ENCODE peak calls at places on chromosome 11, in ten cellular contexts. J, Y, K, T, N, C, H, A, S and O are unnamed samples.
A peak's percentile ranks its signal among the peaks of the same experiment; 100 is the strongest.

GRCh38 chr11:5476184-5476819 is 12.2 kb upstream of the OR52D1 start:
- DNase-seq in K (no peak), T (peak; percentile 49), C (peak; percentile 8), A (peak; percentile 60), Y (no peak), H (peak; percentile 34), N (peak; percentile 79), J (peak; percentile 41), S (peak; percentile 59), O (peak; percentile 60)

GRCh38 chr11:60855726-60856633 is at the start of gene PTGDR2:
- DNase-seq in Y (no peak), N (no peak), H (no peak), C (no peak), J (no peak), A (no peak), T (no peak), K (no peak), S (peak; percentile 47), O (no peak)

GRCh38 chr11:120270386-120270785 is 30.4 kb downstream of the POU2F3 start:
- DNase-seq in T (no peak), K (no peak), N (no peak), H (no peak), S (no peak), A (peak; percentile 45), J (no peak), Y (no peak), C (no peak), O (no peak)

GRCh38 chr11:36292311-36292722 is 3.1 kb upstream of the COMMD9 start:
- DNase-seq in C (peak; percentile 18), H (peak; percentile 36), Y (no peak), K (no peak), N (peak; percentile 78), A (peak; percentile 46), J (peak; percentile 41), S (peak; percentile 61), T (peak; percentile 48), O (peak; percentile 72)

GRCh38 chr11:108880510-108880909 is 215.6 kb downstream of the DDX10 start:
- DNase-seq in C (no peak), S (no peak), K (no peak), A (no peak), Y (no peak), N (no peak), J (no peak), H (no peak), T (no peak), O (no peak)

GRCh38 chr11:47003180-47003877 is 66.8 kb downstream of the CSTPP1 start:
- DNase-seq in C (no peak), K (no peak), H (no peak), J (no peak), T (no peak), A (peak; percentile 61), Y (no peak), N (no peak), S (no peak), O (peak; percentile 79)

GRCh38 chr11:85627332-85627997 is at the start of gene DLG2:
- DNase-seq in T (no peak), Y (no peak), A (peak; percentile 61), C (peak; percentile 19), K (peak; percentile 24), J (peak; percentile 4), N (peak; percentile 76), H (peak; percentile 56), S (peak; percentile 52), O (peak; percentile 19)

GRCh38 chr11:15654397-15654915 is 539.7 kb downstream of the INSC start:
- DNase-seq in K (no peak), H (no peak), A (no peak), N (no peak), J (no peak), S (no peak), Y (no peak), T (no peak), C (no peak), O (no peak)

GRCh38 chr11:63914896-63915681 is 1.9 kb downstream of the RCOR2 start:
- DNase-seq in Y (no peak), A (no peak), J (no peak), K (no peak), N (no peak), H (no peak), S (no peak), C (no peak), T (no peak), O (no peak)

GRCh38 chr11:17036666-17037658 is 22.7 kb upstream of the PLEKHA7 start:
- DNase-seq in S (no peak), N (no peak), K (no peak), J (no peak), A (peak; percentile 5), T (no peak), H (no peak), Y (no peak), C (no peak), O (peak; percentile 4)

GRCh38 chr11:33445761-33446161 is 188.6 kb downstream of the HIPK3 start:
- DNase-seq in N (no peak), K (no peak), S (no peak), H (peak; percentile 42), Y (no peak), C (no peak), T (no peak), J (no peak), A (peak; percentile 39), O (peak; percentile 71)

GRCh38 chr11:118691926-118692830 is 12.7 kb upstream of the TREH start:
- DNase-seq in S (peak; percentile 32), T (no peak), A (peak; percentile 73), K (no peak), J (peak; percentile 90), C (no peak), N (peak; percentile 78), Y (peak; percentile 49), H (peak; percentile 96), O (no peak)

GRCh38 chr11:100805509-100806199 is 118.6 kb downstream of the ARHGAP42 start:
- DNase-seq in A (peak; percentile 80), K (no peak), N (no peak), H (no peak), Y (no peak), S (peak; percentile 31), J (no peak), T (no peak), C (no peak), O (no peak)

GRCh38 chr11:278001-278951 is at the start of gene NLRP6:
- DNase-seq in A (no peak), Y (no peak), K (no peak), S (no peak), J (no peak), H (no peak), C (no peak), N (no peak), T (no peak), O (no peak)

GRCh38 chr11:26827567-26828037 is 105.7 kb upstream of the SLC5A12 start:
- DNase-seq in C (peak; percentile 37), T (no peak), A (no peak), N (no peak), K (no peak), H (peak; percentile 31), J (no peak), S (peak; percentile 82), Y (no peak), O (no peak)

GRCh38 chr11:113487622-113488021 is 12.4 kb upstream of the DRD2 start:
- DNase-seq in K (no peak), A (no peak), C (no peak), S (no peak), Y (no peak), T (no peak), H (no peak), J (no peak), N (no peak), O (no peak)

GRCh38 chr11:15158351-15159015 is 43.8 kb downstream of the INSC start:
- DNase-seq in S (peak; percentile 93), Y (no peak), K (no peak), A (peak; percentile 97), J (no peak), T (no peak), H (peak; percentile 30), C (no peak), N (no peak), O (no peak)

GRCh38 chr11:61752117-61752924 is at the start of gene MYRF:
- DNase-seq in A (peak; percentile 10), Y (peak; percentile 25), K (no peak), C (no peak), J (peak; percentile 31), H (no peak), T (peak; percentile 87), S (no peak), N (peak; percentile 91), O (no peak)

GRCh38 chr11:77146261-77147035 is 18.4 kb downstream of the MYO7A start:
- DNase-seq in S (no peak), H (no peak), A (no peak), C (no peak), J (no peak), N (no peak), T (no peak), Y (no peak), K (no peak), O (no peak)

GRCh38 chr11:66840317-66841091 is 2.7 kb upstream of the RCE1 start:
- DNase-seq in N (no peak), C (no peak), H (no peak), T (no peak), K (no peak), Y (no peak), S (no peak), A (no peak), J (no peak), O (no peak)